ENCODE peak calls at places on chromosomes 4 and X, in nine cellular contexts. J, L, Z, K, I, B, M, S and E are unnamed samples.

GRCh38 chr4:152480356-152480755 is 55.5 kb downstream of the FBXW7 start:
- DNase-seq in M (no peak), J (no peak), S (no peak), K (no peak), Z (no peak), B (no peak), L (no peak), I (no peak), E (no peak)

GRCh38 chrX:154749856-154750255 is 1.0 kb downstream of the GAB3 start:
- DNase-seq in L (no peak), K (no peak), I (no peak), J (no peak), B (peak), Z (no peak), S (no peak), M (no peak), E (no peak)

GRCh38 chr4:133275246-133275645 is 126.2 kb downstream of the PCDH10 start:
- DNase-seq in Z (no peak), B (peak), S (no peak), J (no peak), L (no peak), I (no peak), K (no peak), M (no peak), E (no peak)

GRCh38 chrX:9482408-9482807 is 17.6 kb downstream of the TBL1X start:
- DNase-seq in K (no peak), S (no peak), I (no peak), J (no peak), M (no peak), Z (no peak), B (no peak), L (no peak), E (no peak)

GRCh38 chr4:80154547-80154933 is 42.8 kb upstream of the PRDM8 start:
- DNase-seq in I (no peak), M (no peak), S (peak), K (no peak), J (no peak), Z (no peak), B (peak), L (no peak), E (no peak)

GRCh38 chr4:121728066-121728465 is 31.3 kb upstream of the ANXA5 start:
- DNase-seq in Z (no peak), J (no peak), S (no peak), I (no peak), K (no peak), M (peak), B (peak), L (no peak), E (no peak)

GRCh38 chr4:7394184-7394575 is 40.5 kb downstream of the PSAPL1 start:
- DNase-seq in L (no peak), S (no peak), J (no peak), B (no peak), K (no peak), Z (no peak), M (no peak), I (no peak), E (no peak)

GRCh38 chr4:118826723-118827444 is 9.0 kb downstream of the SEC24D start:
- DNase-seq in Z (no peak), I (no peak), M (no peak), J (no peak), S (no peak), B (no peak), L (no peak), K (no peak), E (no peak)

GRCh38 chr4:66574145-66574978 is 904.1 kb upstream of the EPHA5 start:
- DNase-seq in L (no peak), J (no peak), M (peak), Z (no peak), S (no peak), B (peak), K (peak), I (no peak), E (no peak)

GRCh38 chr4:168797738-168798375 is 212.2 kb downstream of the CBR4 start:
- DNase-seq in I (no peak), K (no peak), S (no peak), L (no peak), B (peak), Z (no peak), M (no peak), J (no peak), E (no peak)

GRCh38 chrX:323721-324628 is 5.4 kb upstream of the GTPBP6 start:
- DNase-seq in B (peak), Z (no peak), K (no peak), M (peak), S (no peak), L (no peak), J (no peak), I (peak), E (no peak)

GRCh38 chr4:74206088-74206826 is 48.3 kb downstream of the MTHFD2L start:
- DNase-seq in L (no peak), K (peak), J (peak), S (no peak), M (peak), B (peak), I (no peak), Z (no peak), E (no peak)

GRCh38 chr4:21476753-21477152 is 471.8 kb downstream of the KCNIP4 start:
- DNase-seq in J (no peak), B (peak), Z (no peak), L (no peak), S (no peak), M (peak), K (no peak), I (no peak), E (no peak)

GRCh38 chrX:38236901-38237615 is 16.4 kb upstream of the SRPX start:
- DNase-seq in J (no peak), L (no peak), Z (no peak), K (peak), B (no peak), M (peak), I (no peak), S (no peak), E (no peak)